ENCODE peak calls at places on chromosome 21, in ten cellular contexts. One of them, this sample, is unnamed.

GRCh38 chr21:9730866-9731265 is 790.5 kb upstream of the TPTE start:
- DNase-seq in left ventricle myocardium inferior: no peak
- DNase-seq in tibial artery: no peak
- DNase-seq in neural crest cell: no peak
- DNase-seq in HFF-Myc: no peak
- DNase-seq in RWPE1: no peak
- DNase-seq in choroid plexus epithelial cell: no peak
- DNase-seq in GM13977: no peak
- DNase-seq in cardiac fibroblast: no peak
- DNase-seq in endothelial cell: no peak
- DNase-seq in this sample: no peak

GRCh38 chr21:43345746-43346409 is 81.1 kb downstream of the SIK1 start:
- DNase-seq in HFF-Myc: no peak
- DNase-seq in endothelial cell: no peak
- DNase-seq in choroid plexus epithelial cell: peak; percentile 90
- DNase-seq in GM13977: no peak
- DNase-seq in cardiac fibroblast: peak; percentile 93
- DNase-seq in tibial artery: no peak
- DNase-seq in RWPE1: peak; percentile 51
- DNase-seq in left ventricle myocardium inferior: no peak
- DNase-seq in neural crest cell: no peak
- DNase-seq in this sample: peak; percentile 70

GRCh38 chr21:44710756-44711326 is 531 bp downstream of the TSPEAR start:
- DNase-seq in endothelial cell: no peak
- DNase-seq in left ventricle myocardium inferior: no peak
- DNase-seq in choroid plexus epithelial cell: no peak
- DNase-seq in tibial artery: no peak
- DNase-seq in HFF-Myc: no peak
- DNase-seq in neural crest cell: no peak
- DNase-seq in RWPE1: no peak
- DNase-seq in GM13977: no peak
- DNase-seq in cardiac fibroblast: no peak
- DNase-seq in this sample: peak; percentile 20

GRCh38 chr21:33739701-33740100 is 97.4 kb downstream of the ITSN1 start:
- DNase-seq in tibial artery: no peak
- DNase-seq in left ventricle myocardium inferior: no peak
- DNase-seq in HFF-Myc: no peak
- DNase-seq in RWPE1: no peak
- DNase-seq in choroid plexus epithelial cell: no peak
- DNase-seq in GM13977: no peak
- DNase-seq in cardiac fibroblast: no peak
- DNase-seq in neural crest cell: no peak
- DNase-seq in endothelial cell: no peak
- DNase-seq in this sample: no peak

GRCh38 chr21:43311303-43311817 is 115.6 kb downstream of the SIK1 start:
- DNase-seq in HFF-Myc: no peak
- DNase-seq in RWPE1: no peak
- DNase-seq in choroid plexus epithelial cell: no peak
- DNase-seq in GM13977: no peak
- DNase-seq in cardiac fibroblast: no peak
- DNase-seq in left ventricle myocardium inferior: no peak
- DNase-seq in neural crest cell: no peak
- DNase-seq in tibial artery: no peak
- DNase-seq in endothelial cell: no peak
- DNase-seq in this sample: no peak

GRCh38 chr21:25837545-25838263 is 102.9 kb downstream of the GABPA start:
- DNase-seq in RWPE1: no peak
- DNase-seq in endothelial cell: no peak
- DNase-seq in GM13977: no peak
- DNase-seq in HFF-Myc: peak; percentile 19
- DNase-seq in choroid plexus epithelial cell: peak; percentile 79
- DNase-seq in neural crest cell: no peak
- DNase-seq in left ventricle myocardium inferior: no peak
- DNase-seq in tibial artery: no peak
- DNase-seq in cardiac fibroblast: peak; percentile 65
- DNase-seq in this sample: no peak

GRCh38 chr21:20083336-20083735 is 914.9 kb upstream of the NCAM2 start:
- DNase-seq in left ventricle myocardium inferior: no peak
- DNase-seq in HFF-Myc: no peak
- DNase-seq in neural crest cell: no peak
- DNase-seq in GM13977: no peak
- DNase-seq in tibial artery: no peak
- DNase-seq in cardiac fibroblast: no peak
- DNase-seq in choroid plexus epithelial cell: no peak
- DNase-seq in endothelial cell: no peak
- DNase-seq in RWPE1: no peak
- DNase-seq in this sample: no peak

GRCh38 chr21:42024261-42024877 is 14.2 kb upstream of the ZBTB21 start:
- DNase-seq in endothelial cell: no peak
- DNase-seq in HFF-Myc: no peak
- DNase-seq in neural crest cell: no peak
- DNase-seq in left ventricle myocardium inferior: no peak
- DNase-seq in tibial artery: no peak
- DNase-seq in RWPE1: no peak
- DNase-seq in GM13977: no peak
- DNase-seq in choroid plexus epithelial cell: no peak
- DNase-seq in cardiac fibroblast: no peak
- DNase-seq in this sample: no peak

GRCh38 chr21:36717901-36718465 is 19.1 kb downstream of the SIM2 start:
- DNase-seq in left ventricle myocardium inferior: no peak
- DNase-seq in choroid plexus epithelial cell: no peak
- DNase-seq in neural crest cell: no peak
- DNase-seq in tibial artery: no peak
- DNase-seq in endothelial cell: no peak
- DNase-seq in RWPE1: no peak
- DNase-seq in cardiac fibroblast: no peak
- DNase-seq in HFF-Myc: no peak
- DNase-seq in GM13977: no peak
- DNase-seq in this sample: no peak

GRCh38 chr21:36721817-36722216 is 22.9 kb downstream of the SIM2 start:
- DNase-seq in left ventricle myocardium inferior: no peak
- DNase-seq in HFF-Myc: no peak
- DNase-seq in tibial artery: no peak
- DNase-seq in neural crest cell: no peak
- DNase-seq in cardiac fibroblast: no peak
- DNase-seq in RWPE1: no peak
- DNase-seq in choroid plexus epithelial cell: no peak
- DNase-seq in GM13977: no peak
- DNase-seq in endothelial cell: no peak
- DNase-seq in this sample: no peak

GRCh38 chr21:36716836-36717235 is 17.9 kb downstream of the SIM2 start:
- DNase-seq in neural crest cell: no peak
- DNase-seq in cardiac fibroblast: no peak
- DNase-seq in left ventricle myocardium inferior: no peak
- DNase-seq in RWPE1: no peak
- DNase-seq in GM13977: no peak
- DNase-seq in endothelial cell: no peak
- DNase-seq in HFF-Myc: no peak
- DNase-seq in choroid plexus epithelial cell: no peak
- DNase-seq in tibial artery: no peak
- DNase-seq in this sample: no peak

GRCh38 chr21:36718951-36719501 is 20.1 kb downstream of the SIM2 start:
- DNase-seq in endothelial cell: no peak
- DNase-seq in left ventricle myocardium inferior: no peak
- DNase-seq in choroid plexus epithelial cell: no peak
- DNase-seq in RWPE1: peak; percentile 82
- DNase-seq in tibial artery: peak; percentile 16
- DNase-seq in HFF-Myc: no peak
- DNase-seq in neural crest cell: no peak
- DNase-seq in cardiac fibroblast: no peak
- DNase-seq in GM13977: no peak
- DNase-seq in this sample: no peak

DNA sequence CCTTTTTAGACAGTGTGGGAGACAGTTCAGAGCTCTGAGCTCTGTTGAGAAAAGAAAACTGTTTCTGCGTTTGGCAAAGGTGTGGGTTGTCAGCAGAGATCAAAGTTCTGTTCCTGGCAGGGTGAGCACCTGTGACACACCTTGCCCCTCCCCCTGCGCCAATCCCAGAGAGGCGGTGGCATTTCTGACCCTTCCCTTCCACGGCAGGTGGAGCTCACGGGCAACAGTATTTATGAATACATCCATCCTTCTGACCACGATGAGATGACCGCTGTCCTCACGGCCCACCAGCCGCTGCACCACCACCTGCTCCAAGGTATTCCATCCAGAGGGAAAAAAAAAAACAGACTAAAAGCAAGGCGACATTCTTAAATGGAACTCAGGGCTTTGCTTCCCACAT is 20.7 kb downstream of the SIM2 start:
- DNase-seq in GM13977: no peak
- DNase-seq in left ventricle myocardium inferior: no peak
- DNase-seq in neural crest cell: no peak
- DNase-seq in HFF-Myc: no peak
- DNase-seq in endothelial cell: no peak
- DNase-seq in cardiac fibroblast: no peak
- DNase-seq in choroid plexus epithelial cell: no peak
- DNase-seq in tibial artery: no peak
- DNase-seq in RWPE1: no peak
- DNase-seq in this sample: no peak
- TF ChIP-seq CTCF in GM13977: no peak
- TF ChIP-seq CTCF in left ventricle myocardium inferior: no peak
- TF ChIP-seq CTCF in neural crest cell: no peak
- TF ChIP-seq CTCF in HFF-Myc: no peak
- TF ChIP-seq CTCF in endothelial cell: no peak
- TF ChIP-seq CTCF in cardiac fibroblast: no peak
- TF ChIP-seq CTCF in choroid plexus epithelial cell: no peak
- TF ChIP-seq CTCF in tibial artery: no peak
- TF ChIP-seq CTCF in RWPE1: no peak
- TF ChIP-seq CTCF in this sample: no peak

DNA sequence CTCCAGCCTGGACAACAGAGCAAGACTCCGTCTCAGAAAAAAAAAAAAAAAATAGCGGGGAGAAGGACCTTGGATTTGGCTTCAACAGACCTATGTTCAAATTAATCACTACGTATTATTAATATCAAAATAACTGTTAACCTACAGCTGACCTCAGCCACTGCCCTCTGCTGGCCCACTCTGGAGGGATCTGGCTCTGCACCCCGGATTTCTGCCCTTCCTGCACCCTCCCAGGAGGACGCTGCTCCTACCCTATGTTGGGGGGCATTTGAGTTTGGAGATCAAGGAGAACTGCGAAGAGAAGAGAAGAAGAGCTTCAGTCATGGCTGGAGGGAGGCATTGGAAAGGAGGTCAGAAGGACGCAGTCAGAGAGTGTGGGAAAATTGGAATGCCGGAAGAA is 96.7 kb downstream of the PSMG1 start:
- DNase-seq in choroid plexus epithelial cell: no peak
- DNase-seq in cardiac fibroblast: no peak
- DNase-seq in tibial artery: no peak
- DNase-seq in GM13977: no peak
- DNase-seq in endothelial cell: no peak
- DNase-seq in left ventricle myocardium inferior: no peak
- DNase-seq in neural crest cell: no peak
- DNase-seq in RWPE1: no peak
- DNase-seq in HFF-Myc: no peak
- DNase-seq in this sample: no peak
- TF ChIP-seq CTCF in choroid plexus epithelial cell: peak; percentile 25
- TF ChIP-seq CTCF in cardiac fibroblast: no peak
- TF ChIP-seq CTCF in tibial artery: no peak
- TF ChIP-seq CTCF in GM13977: peak; percentile 25
- TF ChIP-seq CTCF in endothelial cell: no peak
- TF ChIP-seq CTCF in left ventricle myocardium inferior: peak; percentile 26
- TF ChIP-seq CTCF in neural crest cell: peak; percentile 31
- TF ChIP-seq CTCF in RWPE1: no peak
- TF ChIP-seq CTCF in HFF-Myc: peak; percentile 10
- TF ChIP-seq CTCF in this sample: no peak

GRCh38 chr21:36246080-36246631 is 73.8 kb upstream of the MORC3 start:
- DNase-seq in left ventricle myocardium inferior: no peak
- DNase-seq in choroid plexus epithelial cell: peak; percentile 19
- DNase-seq in HFF-Myc: no peak
- DNase-seq in GM13977: no peak
- DNase-seq in RWPE1: no peak
- DNase-seq in neural crest cell: no peak
- DNase-seq in endothelial cell: no peak
- DNase-seq in tibial artery: no peak
- DNase-seq in cardiac fibroblast: no peak
- DNase-seq in this sample: no peak

GRCh38 chr21:36245115-36245514 is 74.9 kb upstream of the MORC3 start:
- DNase-seq in endothelial cell: no peak
- DNase-seq in cardiac fibroblast: no peak
- DNase-seq in GM13977: no peak
- DNase-seq in tibial artery: no peak
- DNase-seq in RWPE1: no peak
- DNase-seq in choroid plexus epithelial cell: no peak
- DNase-seq in HFF-Myc: no peak
- DNase-seq in left ventricle myocardium inferior: no peak
- DNase-seq in neural crest cell: no peak
- DNase-seq in this sample: no peak

GRCh38 chr21:36247316-36247715 is 72.7 kb upstream of the MORC3 start:
- DNase-seq in neural crest cell: no peak
- DNase-seq in GM13977: no peak
- DNase-seq in cardiac fibroblast: peak; percentile 9
- DNase-seq in left ventricle myocardium inferior: no peak
- DNase-seq in HFF-Myc: no peak
- DNase-seq in endothelial cell: no peak
- DNase-seq in tibial artery: no peak
- DNase-seq in choroid plexus epithelial cell: peak; percentile 16
- DNase-seq in RWPE1: no peak
- DNase-seq in this sample: no peak

GRCh38 chr21:36241717-36242116 is 78.3 kb upstream of the MORC3 start:
- DNase-seq in left ventricle myocardium inferior: no peak
- DNase-seq in HFF-Myc: no peak
- DNase-seq in choroid plexus epithelial cell: no peak
- DNase-seq in cardiac fibroblast: no peak
- DNase-seq in RWPE1: no peak
- DNase-seq in GM13977: no peak
- DNase-seq in endothelial cell: no peak
- DNase-seq in tibial artery: no peak
- DNase-seq in neural crest cell: no peak
- DNase-seq in this sample: no peak

GRCh38 chr21:36245649-36246048 is 74.3 kb upstream of the MORC3 start:
- DNase-seq in neural crest cell: no peak
- DNase-seq in left ventricle myocardium inferior: no peak
- DNase-seq in RWPE1: no peak
- DNase-seq in GM13977: no peak
- DNase-seq in choroid plexus epithelial cell: no peak
- DNase-seq in cardiac fibroblast: no peak
- DNase-seq in endothelial cell: no peak
- DNase-seq in tibial artery: no peak
- DNase-seq in HFF-Myc: no peak
- DNase-seq in this sample: no peak
- TF ChIP-seq CTCF in neural crest cell: no peak
- TF ChIP-seq CTCF in left ventricle myocardium inferior: no peak
- TF ChIP-seq CTCF in RWPE1: no peak
- TF ChIP-seq CTCF in GM13977: no peak
- TF ChIP-seq CTCF in choroid plexus epithelial cell: no peak
- TF ChIP-seq CTCF in cardiac fibroblast: no peak
- TF ChIP-seq CTCF in endothelial cell: no peak
- TF ChIP-seq CTCF in tibial artery: no peak
- TF ChIP-seq CTCF in HFF-Myc: no peak
- TF ChIP-seq CTCF in this sample: no peak

DNA sequence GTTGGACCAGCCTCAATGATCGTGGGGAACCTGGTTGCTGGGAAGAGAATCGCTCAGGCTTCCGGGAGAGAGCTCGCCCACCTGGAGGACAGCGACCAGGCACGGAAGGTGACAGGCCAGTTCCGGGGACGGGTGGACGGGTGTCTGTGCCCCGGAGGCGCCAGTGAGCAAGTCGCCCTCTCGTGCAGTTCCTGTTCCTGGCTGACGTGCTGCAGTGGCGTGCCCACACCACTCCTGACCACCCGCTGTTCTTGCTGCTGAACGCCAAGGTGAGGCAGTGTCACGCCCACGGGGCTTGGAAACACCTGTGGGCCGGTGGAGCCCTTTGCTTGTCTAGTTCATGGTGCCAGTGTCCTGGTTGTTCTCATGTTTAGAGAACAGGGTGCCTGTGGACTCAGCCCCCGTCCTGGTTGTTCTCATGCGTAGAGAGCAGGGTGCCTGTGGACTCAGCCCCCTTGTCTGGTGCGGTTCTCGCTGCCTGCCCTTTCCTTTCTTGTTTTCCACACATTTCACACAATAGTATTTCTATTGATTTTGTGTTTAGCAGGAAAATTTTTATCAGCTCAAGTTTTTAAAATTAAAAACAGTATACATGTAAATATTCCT is 53.1 kb downstream of the S100B start:
- DNase-seq in cardiac fibroblast: no peak
- DNase-seq in GM13977: peak; percentile 56
- DNase-seq in endothelial cell: no peak
- DNase-seq in RWPE1: no peak
- DNase-seq in neural crest cell: no peak
- DNase-seq in HFF-Myc: no peak
- DNase-seq in left ventricle myocardium inferior: no peak
- DNase-seq in tibial artery: no peak
- DNase-seq in choroid plexus epithelial cell: no peak
- DNase-seq in this sample: peak; percentile 67
- TF ChIP-seq CTCF in cardiac fibroblast: no peak
- TF ChIP-seq CTCF in GM13977: peak; percentile 26
- TF ChIP-seq CTCF in endothelial cell: no peak
- TF ChIP-seq CTCF in RWPE1: no peak
- TF ChIP-seq CTCF in neural crest cell: no peak
- TF ChIP-seq CTCF in HFF-Myc: no peak
- TF ChIP-seq CTCF in left ventricle myocardium inferior: no peak
- TF ChIP-seq CTCF in tibial artery: no peak
- TF ChIP-seq CTCF in choroid plexus epithelial cell: no peak
- TF ChIP-seq CTCF in this sample: peak; percentile 8